ENCODE peak calls at places on chromosomes 11 and 22, in ten cellular contexts. F, M, T, L, H, J, Y, V, S and Z are unnamed samples. For H3K4me1 and H3K9me3, the result is how much of the 10 kb centered on the place peaks cover.

GRCh38 chr11:2122907-2123627 is 16.1 kb downstream of the IGF2 start:
- DNase-seq in F (peak), M (no peak), T (no peak), L (no peak), H (peak), J (no peak), Y (peak), V (no peak), S (no peak), Z (no peak)

GRCh38 chr11:72146625-72147024 is 11.1 kb downstream of the FOLR3 start:
- DNase-seq in F (no peak), M (no peak), T (no peak), L (no peak), H (no peak), J (no peak), Y (no peak), V (no peak), S (no peak), Z (no peak)

GRCh38 chr11:32809313-32809712 is 14.9 kb upstream of the CCDC73 start:
- DNase-seq in F (peak), M (peak), T (peak), L (peak), H (no peak), J (peak), Y (peak), V (peak), S (peak), Z (no peak)

GRCh38 chr22:42754658-42755057 is 34.0 kb upstream of the A4GALT start:
- DNase-seq in F (no peak), M (no peak), T (no peak), L (no peak), H (no peak), J (no peak), Y (peak), V (peak), S (no peak), Z (no peak)

GRCh38 chr11:46278387-46279173 is 1.1 kb downstream of the CREB3L1 start:
- DNase-seq in F (no peak), M (peak), T (peak), L (no peak), H (peak), J (peak), Y (no peak), V (peak), S (peak), Z (peak)

GRCh38 chr11:109929308-109929707 is 163.9 kb upstream of the ZC3H12C start:
- DNase-seq in F (no peak), M (no peak), T (no peak), L (no peak), H (no peak), J (no peak), Y (no peak), V (no peak), S (no peak), Z (no peak)

GRCh38 chr11:73059915-73060314 is 82.2 kb downstream of the FCHSD2 start:
- DNase-seq in F (no peak), M (no peak), T (no peak), L (no peak), H (no peak), J (no peak), Y (no peak), V (no peak), S (no peak), Z (no peak)

GRCh38 chr11:104899226-104899625 is 966 bp upstream of the CASP12 start:
- DNase-seq in F (peak), M (no peak), T (no peak), L (no peak), H (no peak), J (peak), Y (no peak), V (no peak), S (no peak), Z (no peak)

GRCh38 chr11:17386331-17387084 is 2.0 kb downstream of the KCNJ11 start:
- DNase-seq in F (peak), M (no peak), T (peak), L (peak), H (no peak), J (peak), Y (peak), V (peak), S (peak), Z (peak)

GRCh38 chr11:797300-798092 is 585 bp downstream of the SLC25A22 start:
- DNase-seq in F (peak), M (peak), T (peak), L (no peak), H (peak), J (peak), Y (peak), V (peak), S (peak), Z (peak)

GRCh38 chr11:35047179-35047578 is 91.8 kb upstream of the CD44 start:
- DNase-seq in F (no peak), M (no peak), T (peak), L (no peak), H (no peak), J (no peak), Y (no peak), V (no peak), S (no peak), Z (no peak)

GRCh38 chr11:6389921-6390717 is at the start of gene SMPD1:
- DNase-seq in F (peak), M (peak), T (peak), L (peak), H (peak), J (peak), Y (peak), V (peak), S (peak), Z (peak)

GRCh38 chr22:46674367-46674781 is 54.2 kb downstream of the GRAMD4 start:
- DNase-seq in F (peak), M (peak), T (peak), L (no peak), H (peak), J (no peak), Y (no peak), V (peak), S (peak), Z (peak)

GRCh38 chr11:120098503-120099054 is 39.3 kb downstream of the TRIM29 start:
- DNase-seq in F (no peak), M (no peak), T (no peak), L (no peak), H (no peak), J (no peak), Y (no peak), V (no peak), S (no peak), Z (no peak)

GRCh38 chr22:37222440-37222971 is 10.2 kb upstream of the SSTR3 start:
- DNase-seq in F (no peak), M (no peak), T (no peak), L (no peak), H (peak), J (no peak), Y (no peak), V (no peak), S (peak), Z (no peak)

GRCh38 chr11:43515090-43515489 is 156.4 kb downstream of the TTC17 start:
- DNase-seq in F (no peak), M (no peak), T (no peak), L (no peak), H (no peak), J (peak), Y (no peak), V (peak), S (no peak), Z (no peak)

GRCh38 chr11:73652046-73652730 is 5.8 kb downstream of the PLEKHB1 start:
- DNase-seq in F (peak), M (peak), T (no peak), L (peak), H (no peak), J (peak), Y (no peak), V (peak), S (peak), Z (no peak)

GRCh38 chr11:108636222-108636621 is 28.6 kb upstream of the DDX10 start:
- DNase-seq in F (no peak), M (no peak), T (no peak), L (no peak), H (no peak), J (no peak), Y (no peak), V (no peak), S (no peak), Z (no peak)

GRCh38 chr11:126485021-126485781 is 129.7 kb downstream of the ST3GAL4 start:
- DNase-seq in F (no peak), M (peak), T (no peak), L (no peak), H (no peak), J (no peak), Y (no peak), V (no peak), S (no peak), Z (no peak)

GRCh38 chr11:101582242-101583052 is 1.4 kb downstream of the TRPC6 start:
- DNase-seq in F (no peak), M (no peak), T (no peak), L (no peak), H (peak), J (peak), Y (no peak), V (no peak), S (no peak), Z (peak)

GRCh38 chr11:96199563-96200025 is 143.4 kb downstream of the MAML2 start:
- DNase-seq in F (peak), M (no peak), T (no peak), L (no peak), H (no peak), J (no peak), Y (no peak), V (no peak), S (no peak), Z (no peak)

GRCh38 chr11:116336540-116336939 is 436.2 kb downstream of the BUD13 start:
- DNase-seq in F (no peak), M (no peak), T (no peak), L (no peak), H (no peak), J (no peak), Y (no peak), V (no peak), S (no peak), Z (no peak)

GRCh38 chr22:41526802-41527799 is 17.2 kb downstream of the POLR3H start:
- DNase-seq in F (no peak), M (peak), T (peak), L (no peak), H (peak), J (peak), Y (peak), V (peak), S (peak), Z (no peak)

GRCh38 chr11:126231725-126232459 is 20.3 kb downstream of the FAM118B start:
- DNase-seq in F (peak), M (no peak), T (no peak), L (no peak), H (no peak), J (no peak), Y (no peak), V (no peak), S (no peak), Z (no peak)

GRCh38 chr22:27473533-27473932 is 328.0 kb downstream of the MN1 start:
- DNase-seq in F (no peak), M (no peak), T (no peak), L (peak), H (no peak), J (no peak), Y (no peak), V (no peak), S (no peak), Z (no peak)

GRCh38 chr22:19943665-19944026 is 2.0 kb upstream of the TXNRD2 start:
- DNase-seq in F (no peak), M (peak), T (no peak), L (no peak), H (peak), J (no peak), Y (no peak), V (peak), S (no peak), Z (peak)

GRCh38 chr11:37409124-37409523 is 811.1 kb upstream of the RAG2 start:
- DNase-seq in F (no peak), M (no peak), T (no peak), L (no peak), H (no peak), J (no peak), Y (no peak), V (no peak), S (no peak), Z (no peak)

GRCh38 chr11:131656179-131656838 is 285.9 kb downstream of the NTM start:
- DNase-seq in F (no peak), M (no peak), T (no peak), L (no peak), H (no peak), J (no peak), Y (no peak), V (no peak), S (no peak), Z (no peak)

GRCh38 chr11:67179892-67180490 is 60.9 kb downstream of the KDM2A start:
- DNase-seq in F (peak), M (no peak), T (no peak), L (no peak), H (no peak), J (no peak), Y (no peak), V (no peak), S (no peak), Z (no peak)

GRCh38 chr11:34028407-34028804 is 23.1 kb upstream of the CAPRIN1 start:
- DNase-seq in F (no peak), M (no peak), T (peak), L (no peak), H (no peak), J (no peak), Y (peak), V (peak), S (peak), Z (no peak)
- H3K4me1 ChIP-seq in F (under half), M (under half), T (under half), L (under half), H (under half), J (under half), Y (under half), V (under half), S (under half), Z (under half)

GRCh38 chr22:48309115-48309705 is 1518.5 kb downstream of the BRD1 start:
- DNase-seq in F (no peak), M (no peak), T (no peak), L (no peak), H (no peak), J (no peak), Y (no peak), V (no peak), S (no peak), Z (peak)

GRCh38 chr22:48305726-48306235 is 1521.9 kb downstream of the BRD1 start:
- DNase-seq in F (no peak), M (no peak), T (no peak), L (no peak), H (no peak), J (no peak), Y (no peak), V (no peak), S (no peak), Z (peak)

GRCh38 chr22:48307941-48308340 is 1519.7 kb downstream of the BRD1 start:
- DNase-seq in F (no peak), M (no peak), T (no peak), L (no peak), H (no peak), J (no peak), Y (no peak), V (no peak), S (no peak), Z (peak)

GRCh38 chr22:48306785-48307570 is 1520.7 kb downstream of the BRD1 start:
- DNase-seq in F (no peak), M (no peak), T (no peak), L (no peak), H (no peak), J (no peak), Y (no peak), V (no peak), S (no peak), Z (peak)

GRCh38 chr22:48306284-48306683 is 1521.4 kb downstream of the BRD1 start:
- DNase-seq in F (no peak), M (no peak), T (no peak), L (no peak), H (no peak), J (no peak), Y (no peak), V (no peak), S (no peak), Z (peak)
- H3K9me3 ChIP-seq in F (under half), M (under half), T (under half), L (under half), H (under half), J (under half), Y (under half), V (under half), S (under half), Z (under half)

GRCh38 chr22:31271026-31271425 is 21.3 kb downstream of the PIK3IP1 start:
- DNase-seq in F (no peak), M (no peak), T (no peak), L (no peak), H (no peak), J (no peak), Y (no peak), V (no peak), S (no peak), Z (no peak)

GRCh38 chr22:31268281-31268680 is 24.0 kb downstream of the PIK3IP1 start:
- DNase-seq in F (no peak), M (no peak), T (no peak), L (no peak), H (no peak), J (no peak), Y (no peak), V (no peak), S (no peak), Z (no peak)

GRCh38 chr22:31271485-31271884 is 20.8 kb downstream of the PIK3IP1 start:
- DNase-seq in F (no peak), M (no peak), T (no peak), L (no peak), H (no peak), J (no peak), Y (no peak), V (no peak), S (no peak), Z (no peak)

GRCh38 chr22:31272522-31273446 is 19.5 kb downstream of the PIK3IP1 start:
- DNase-seq in F (peak), M (peak), T (peak), L (peak), H (no peak), J (peak), Y (no peak), V (peak), S (peak), Z (no peak)

DNA sequence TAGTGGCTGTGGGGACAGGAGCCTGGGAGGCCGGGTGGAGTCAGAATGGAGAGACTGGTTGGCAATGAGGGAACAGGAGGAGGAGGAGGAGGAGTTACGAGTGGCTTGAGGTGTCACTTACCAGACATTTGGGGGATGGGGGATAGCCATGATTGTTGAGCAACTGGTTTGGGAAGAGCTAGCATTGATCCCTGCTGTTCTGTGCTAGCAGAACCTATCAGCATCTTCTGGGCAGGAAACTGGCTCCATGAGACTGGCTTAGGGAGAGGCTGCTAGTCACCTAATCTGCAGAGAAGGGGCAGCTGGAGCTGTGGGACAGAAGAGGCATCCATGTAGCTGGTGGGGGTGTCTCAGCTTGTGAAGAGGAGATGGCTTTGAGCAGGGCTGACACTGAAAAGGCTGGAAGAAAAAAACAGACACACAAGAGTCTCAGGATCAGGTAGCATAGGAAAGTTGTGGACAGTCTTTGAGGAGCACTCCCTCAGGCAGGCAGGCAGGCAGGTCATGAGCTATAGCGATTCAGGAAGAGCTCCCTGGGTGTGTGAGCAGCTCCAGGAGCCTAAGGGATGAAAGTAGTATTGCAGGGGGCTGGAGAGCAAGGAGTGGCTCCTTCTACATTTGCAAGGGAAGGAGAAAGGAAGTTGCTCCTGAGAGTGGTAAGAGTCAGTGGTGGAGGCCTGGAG is 22.3 kb downstream of the PIK3IP1 start:
- DNase-seq in F (no peak), M (no peak), T (no peak), L (no peak), H (no peak), J (no peak), Y (no peak), V (no peak), S (no peak), Z (no peak)
- TF ChIP-seq CTCF in F (no peak), M (no peak), T (no peak), L (no peak), H (no peak), J (no peak), Y (no peak), V (no peak), S (no peak), Z (no peak)

GRCh38 chr11:118622376-118623290 is 15.2 kb downstream of the PHLDB1 start:
- DNase-seq in F (peak), M (no peak), T (no peak), L (peak), H (peak), J (peak), Y (no peak), V (no peak), S (no peak), Z (peak)

GRCh38 chr11:118621898-118622375 is 14.5 kb downstream of the PHLDB1 start:
- DNase-seq in F (peak), M (no peak), T (no peak), L (no peak), H (no peak), J (no peak), Y (no peak), V (no peak), S (no peak), Z (peak)

GRCh38 chr11:118620529-118621070 is 13.2 kb downstream of the PHLDB1 start:
- DNase-seq in F (no peak), M (no peak), T (no peak), L (no peak), H (no peak), J (no peak), Y (no peak), V (no peak), S (no peak), Z (peak)

GRCh38 chr11:118619444-118620205 is 12.2 kb downstream of the PHLDB1 start:
- DNase-seq in F (peak), M (peak), T (no peak), L (no peak), H (peak), J (no peak), Y (no peak), V (no peak), S (no peak), Z (peak)

DNA sequence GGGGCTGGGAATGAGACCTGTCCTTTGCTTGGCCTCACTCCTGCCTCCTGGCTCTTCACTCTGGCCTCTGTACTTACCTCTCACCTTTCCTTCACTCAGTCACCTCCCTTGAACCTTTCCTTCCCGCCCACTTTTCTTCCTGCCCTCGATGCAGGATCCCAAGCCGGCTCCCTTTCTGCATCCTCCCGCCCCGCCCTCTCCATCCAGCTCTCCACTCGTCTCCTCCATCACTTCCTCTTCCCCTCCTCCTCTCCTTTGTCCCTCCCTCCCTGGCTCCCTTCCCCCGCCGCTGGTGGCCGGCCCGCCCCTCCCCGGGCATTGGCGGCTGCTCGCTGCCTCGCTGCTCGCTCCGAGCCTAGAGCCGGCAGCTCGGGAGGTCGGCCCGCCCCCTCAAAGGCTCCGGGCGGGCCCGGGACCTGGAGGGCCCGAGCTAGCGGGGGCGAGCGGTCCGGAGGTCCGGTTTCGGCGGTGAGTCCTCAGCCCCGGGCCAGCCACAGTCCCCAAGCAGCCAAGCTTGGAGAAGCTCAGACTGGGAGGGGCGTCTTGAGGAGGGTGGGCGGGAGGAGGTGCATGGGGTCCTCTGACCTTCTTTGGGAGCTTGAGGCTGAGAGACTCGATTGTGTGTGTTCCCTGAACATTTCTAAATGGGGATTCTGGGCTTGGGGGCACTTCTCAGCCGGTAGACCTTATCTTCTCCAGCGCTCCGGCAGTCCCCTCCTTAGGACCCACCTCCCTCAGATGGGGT is 13.8 kb downstream of the PHLDB1 start:
- DNase-seq in F (peak), M (peak), T (peak), L (peak), H (peak), J (peak), Y (peak), V (peak), S (peak), Z (peak)
- H3K4me1 ChIP-seq in F (half or more), M (half or more), T (under half), L (half or more), H (half or more), J (half or more), Y (under half), V (under half), S (under half), Z (half or more)